ENCODE peak calls at places on chromosomes 6 and 20, in four cellular contexts. L, T, P and S are unnamed samples.

GRCh38 chr20:32271620-32272019 is 5.8 kb upstream of the KIF3B start:
- DNase-seq in L (no peak), T (no peak), P (no peak), S (no peak)

GRCh38 chr20:11509776-11510175 is 407.9 kb upstream of the BTBD3 start:
- DNase-seq in L (no peak), T (no peak), P (no peak), S (no peak)

GRCh38 chr6:3131695-3132094 is 13.2 kb downstream of the BPHL start:
- DNase-seq in L (no peak), T (no peak), P (no peak), S (no peak)

GRCh38 chr6:124203812-124204167 is 400.1 kb downstream of the NKAIN2 start:
- DNase-seq in L (no peak), T (no peak), P (peak; percentile 48), S (no peak)

GRCh38 chr6:113690255-113690956 is 166.7 kb upstream of the MARCKS start:
- DNase-seq in L (no peak), T (no peak), P (peak; percentile 84), S (peak; percentile 88)

GRCh38 chr20:19913927-19914614 is 103.1 kb upstream of the NAA20 start:
- DNase-seq in L (no peak), T (no peak), P (peak; percentile 24), S (peak; percentile 67)

GRCh38 chr6:166959906-166960608 is 3.7 kb upstream of the RNASET2 start:
- DNase-seq in L (no peak), T (no peak), P (no peak), S (no peak)

GRCh38 chr20:45044084-45044573 is 56.8 kb downstream of the KCNS1 start:
- DNase-seq in L (peak; percentile 34), T (peak; percentile 91), P (peak; percentile 83), S (peak; percentile 90)

GRCh38 chr6:8739454-8739853 is 304.1 kb upstream of the SLC35B3 start:
- DNase-seq in L (no peak), T (no peak), P (no peak), S (no peak)

GRCh38 chr6:56370591-56371198 is 123.3 kb upstream of the COL21A1 start:
- DNase-seq in L (no peak), T (peak; percentile 69), P (peak; percentile 88), S (peak; percentile 91)

GRCh38 chr20:3380228-3381070 is 27.0 kb downstream of the DNAAF9 start:
- DNase-seq in L (no peak), T (no peak), P (no peak), S (no peak)

GRCh38 chr6:32168807-32169206 is 4.4 kb downstream of the EGFL8 start:
- DNase-seq in L (peak; percentile 76), T (no peak), P (no peak), S (peak; percentile 40)

GRCh38 chr6:159505140-159505922 is 187.7 kb downstream of the SOD2 start:
- DNase-seq in L (no peak), T (no peak), P (no peak), S (no peak)

GRCh38 chr20:37468886-37469285 is 52.2 kb upstream of the NNAT start:
- DNase-seq in L (no peak), T (no peak), P (no peak), S (no peak)

GRCh38 chr6:157786221-157786620 is 36.8 kb upstream of the SNX9 start:
- DNase-seq in L (no peak), T (no peak), P (no peak), S (no peak)

GRCh38 chr6:21846541-21847451 is 253.2 kb downstream of the SOX4 start:
- DNase-seq in L (no peak), T (no peak), P (peak; percentile 40), S (no peak)

GRCh38 chr6:17666646-17667045 is 40.1 kb downstream of the NUP153 start:
- DNase-seq in L (no peak), T (no peak), P (no peak), S (no peak)

GRCh38 chr6:55841341-55841740 is 34.0 kb downstream of the BMP5 start:
- DNase-seq in L (no peak), T (no peak), P (peak; percentile 22), S (no peak)

GRCh38 chr6:137866200-137866913 is 702 bp upstream of the TNFAIP3 start:
- DNase-seq in L (peak; percentile 60), T (peak; percentile 45), P (no peak), S (no peak)

GRCh38 chr6:153790048-153790447 is 249.0 kb upstream of the OPRM1 start:
- DNase-seq in L (no peak), T (no peak), P (peak; percentile 91), S (peak; percentile 59)

GRCh38 chr6:18585032-18585573 is 198.0 kb downstream of the RNF144B start:
- DNase-seq in L (peak; percentile 24), T (no peak), P (peak; percentile 91), S (peak; percentile 90)

GRCh38 chr6:155177369-155177961 is 86.3 kb upstream of the CLDN20 start:
- DNase-seq in L (peak; percentile 50), T (peak; percentile 87), P (peak; percentile 78), S (peak; percentile 78)

GRCh38 chr6:9745476-9745875 is 669.4 kb downstream of the TFAP2A start:
- DNase-seq in L (no peak), T (no peak), P (peak; percentile 20), S (peak; percentile 32)

GRCh38 chr6:4776493-4776966 is 326 bp downstream of the CDYL start:
- DNase-seq in L (peak; percentile 90), T (peak; percentile 50), P (no peak), S (peak; percentile 79)

GRCh38 chr20:44600301-44600700 is 17.9 kb downstream of the PKIG start:
- DNase-seq in L (no peak), T (no peak), P (no peak), S (no peak)

GRCh38 chr20:60040471-60041162 is 82.4 kb downstream of the CDH26 start:
- DNase-seq in L (no peak), T (no peak), P (no peak), S (no peak)

GRCh38 chr6:84516151-84516550 is 248.2 kb downstream of the TBX18 start:
- DNase-seq in L (no peak), T (no peak), P (peak; percentile 13), S (no peak)

GRCh38 chr20:39939241-39939865 is 749.7 kb downstream of the MAFB start:
- DNase-seq in L (no peak), T (no peak), P (peak; percentile 3), S (peak; percentile 51)

GRCh38 chr6:36820700-36821580 is 18.3 kb downstream of the CPNE5 start:
- DNase-seq in L (peak; percentile 84), T (no peak), P (peak; percentile 88), S (peak; percentile 62)

GRCh38 chr20:9147553-9148024 is 78.7 kb downstream of the PLCB4 start:
- DNase-seq in L (no peak), T (no peak), P (peak; percentile 69), S (peak; percentile 81)

GRCh38 chr6:154766288-154766687 is 33.1 kb downstream of the SCAF8 start:
- DNase-seq in L (no peak), T (no peak), P (no peak), S (peak; percentile 27)

GRCh38 chr6:11613858-11614257 is 76.3 kb downstream of the TMEM170B start:
- DNase-seq in L (no peak), T (no peak), P (peak; percentile 94), S (peak; percentile 82)

GRCh38 chr6:133609404-133610270 is 279.3 kb upstream of the TCF21 start:
- DNase-seq in L (no peak), T (no peak), P (peak; percentile 100), S (peak; percentile 98)

GRCh38 chr6:86856937-86857563 is 80.3 kb upstream of the HTR1E start:
- DNase-seq in L (peak; percentile 27), T (peak; percentile 78), P (peak; percentile 31), S (peak; percentile 60)

GRCh38 chr20:44528309-44528708 is 6.4 kb upstream of the SERINC3 start:
- DNase-seq in L (no peak), T (no peak), P (no peak), S (no peak)

GRCh38 chr6:34317882-34318491 is 69.2 kb upstream of the SMIM29 start:
- DNase-seq in L (no peak), T (peak; percentile 59), P (no peak), S (peak; percentile 38)

GRCh38 chr6:34316442-34317171 is 67.8 kb upstream of the SMIM29 start:
- DNase-seq in L (no peak), T (peak; percentile 59), P (no peak), S (no peak)

GRCh38 chr6:34317172-34317477 is 68.3 kb upstream of the SMIM29 start:
- DNase-seq in L (no peak), T (peak; percentile 41), P (no peak), S (no peak)

GRCh38 chr6:34315780-34316179 is 67.0 kb upstream of the SMIM29 start:
- DNase-seq in L (no peak), T (peak; percentile 87), P (no peak), S (no peak)

DNA sequence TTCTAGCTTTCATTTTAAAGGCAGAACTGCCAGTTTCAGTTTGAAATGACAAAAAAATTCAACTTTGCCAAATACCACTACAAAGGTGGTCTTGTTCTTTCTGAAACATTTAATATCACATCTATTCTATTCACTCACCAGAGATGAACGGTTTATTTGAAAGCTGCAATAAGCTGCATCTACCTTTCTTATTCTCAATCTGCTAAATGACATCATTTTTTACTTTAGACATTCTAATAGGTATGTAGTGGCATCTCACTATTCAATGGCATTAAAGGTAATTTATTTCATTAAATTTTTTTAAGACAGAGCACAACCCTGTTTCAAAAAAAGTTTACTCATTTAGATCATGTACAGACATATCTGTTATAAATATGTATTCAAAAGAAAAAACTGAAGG is 66.5 kb upstream of the SMIM29 start:
- DNase-seq in L (no peak), T (peak; percentile 39), P (no peak), S (no peak)
- H3K4me2 ChIP-seq in L (no peak overlapping the region), T (peak overlapping the region; percentile 49), P (no peak overlapping the region), S (no peak overlapping the region)

DNA sequence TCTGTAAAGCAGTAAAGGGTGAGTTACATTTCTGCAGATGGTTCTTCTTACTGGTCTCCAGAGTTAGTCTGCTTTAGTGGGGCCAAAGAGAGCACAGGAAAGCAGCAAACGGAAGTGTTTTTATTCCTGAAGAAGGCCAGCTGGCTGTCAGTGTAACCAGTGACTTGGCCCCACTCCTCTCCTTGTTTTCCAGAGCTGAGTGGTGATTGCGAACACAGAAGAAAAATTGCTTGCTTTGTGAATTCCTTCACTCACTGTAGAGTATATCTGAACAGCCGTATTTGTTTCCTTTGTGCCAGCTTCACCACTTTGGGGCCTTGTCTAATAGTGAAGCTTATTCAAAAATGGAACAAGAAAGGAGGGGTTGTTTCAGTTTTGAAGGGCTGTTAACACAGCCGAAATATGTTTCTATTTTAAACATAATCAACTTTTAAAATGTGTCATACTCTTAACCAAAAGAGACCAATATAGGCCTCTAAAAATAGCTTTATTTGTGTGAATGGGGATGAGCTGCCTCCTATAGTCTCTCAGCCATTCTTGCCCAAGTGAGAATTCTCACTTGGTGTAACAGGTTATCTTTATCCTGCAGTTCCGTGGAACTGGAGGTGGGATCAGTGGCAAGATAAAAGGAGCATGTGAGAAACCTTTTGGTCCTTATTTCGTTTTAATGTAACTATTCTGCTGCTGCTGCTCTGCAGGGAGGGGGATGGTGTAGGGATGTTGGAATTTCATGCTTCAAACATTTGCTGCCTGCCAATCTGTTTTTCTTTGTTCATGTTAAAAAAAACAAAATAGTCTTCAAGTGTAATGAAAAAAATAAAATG is 37.8 kb downstream of the ZC2HC1B start:
- DNase-seq in L (no peak), T (no peak), P (peak; percentile 76), S (peak; percentile 3)
- H3K4me2 ChIP-seq in L (no peak overlapping the region), T (no peak overlapping the region), P (no peak overlapping the region), S (no peak overlapping the region)

GRCh38 chr6:129578315-129578714 is 131.7 kb downstream of the ARHGAP18 start:
- DNase-seq in L (no peak), T (no peak), P (no peak), S (no peak)
- H3K4me2 ChIP-seq in L (no peak overlapping the region), T (no peak overlapping the region), P (no peak overlapping the region), S (no peak overlapping the region)

DNA sequence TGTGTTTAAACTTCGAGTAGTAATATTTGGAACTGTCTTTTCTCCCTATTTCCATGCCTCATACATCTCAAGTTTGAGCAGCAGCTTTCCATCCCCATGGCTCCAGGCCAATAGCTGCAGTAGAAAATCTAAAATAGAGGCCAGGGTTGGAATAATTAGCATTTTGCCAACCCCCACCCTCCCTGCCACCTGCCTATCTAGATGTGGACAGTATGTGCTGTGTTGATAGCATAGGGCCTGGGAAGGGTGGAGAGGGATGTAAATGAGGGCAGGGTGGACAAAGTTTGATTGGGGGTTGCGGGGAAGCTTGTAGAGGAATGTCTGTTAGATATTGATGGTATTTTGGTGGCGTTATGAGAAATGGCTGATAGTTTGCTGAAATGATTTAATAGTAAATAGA is 5.6 kb downstream of the TOP1 start:
- DNase-seq in L (peak; percentile 74), T (no peak), P (no peak), S (no peak)
- H3K4me2 ChIP-seq in L (peak overlapping the region; percentile 64), T (peak overlapping the region; percentile 94), P (no peak overlapping the region), S (no peak overlapping the region)